ENCODE peak calls at places on chromosomes 5 and 9, in ten cellular contexts. One of them, this sample, is unnamed. For H3K27me3, the result is how much of the 10 kb centered on the place peaks cover.

GRCh38 chr9:107208121-107208520 is 75.0 kb upstream of the RAD23B start:
- DNase-seq in HCT116: no peak
- DNase-seq in transverse colon: no peak
- DNase-seq in uterus: no peak
- DNase-seq in adrenal gland: no peak
- DNase-seq in kidney epithelial cell: peak
- DNase-seq in BE2C: no peak
- DNase-seq in body of pancreas: no peak
- DNase-seq in fibroblast of lung: peak
- DNase-seq in prostate gland: no peak
- DNase-seq in this sample: no peak

GRCh38 chr5:21236896-21237830 is 1249.2 kb upstream of the CDH18 start:
- DNase-seq in HCT116: no peak
- DNase-seq in transverse colon: no peak
- DNase-seq in uterus: no peak
- DNase-seq in adrenal gland: no peak
- DNase-seq in kidney epithelial cell: peak
- DNase-seq in BE2C: no peak
- DNase-seq in body of pancreas: no peak
- DNase-seq in fibroblast of lung: peak
- DNase-seq in prostate gland: no peak
- DNase-seq in this sample: no peak

GRCh38 chr9:123434619-123435240 is 78.7 kb downstream of the CRB2 start:
- DNase-seq in HCT116: no peak
- DNase-seq in transverse colon: no peak
- DNase-seq in uterus: no peak
- DNase-seq in adrenal gland: no peak
- DNase-seq in kidney epithelial cell: no peak
- DNase-seq in BE2C: no peak
- DNase-seq in body of pancreas: no peak
- DNase-seq in fibroblast of lung: no peak
- DNase-seq in prostate gland: no peak
- DNase-seq in this sample: no peak

GRCh38 chr5:150289551-150290390 is at the start of gene CAMK2A:
- DNase-seq in HCT116: no peak
- DNase-seq in transverse colon: no peak
- DNase-seq in uterus: no peak
- DNase-seq in adrenal gland: peak
- DNase-seq in kidney epithelial cell: no peak
- DNase-seq in BE2C: no peak
- DNase-seq in body of pancreas: no peak
- DNase-seq in fibroblast of lung: no peak
- DNase-seq in prostate gland: no peak
- DNase-seq in this sample: no peak

GRCh38 chr9:127926961-127927456 is 3.6 kb downstream of the PIP5KL1 start:
- DNase-seq in HCT116: no peak
- DNase-seq in transverse colon: no peak
- DNase-seq in uterus: no peak
- DNase-seq in adrenal gland: no peak
- DNase-seq in kidney epithelial cell: no peak
- DNase-seq in BE2C: no peak
- DNase-seq in body of pancreas: no peak
- DNase-seq in fibroblast of lung: no peak
- DNase-seq in prostate gland: no peak
- DNase-seq in this sample: no peak

GRCh38 chr9:129356871-129357772 is 179.1 kb upstream of the IER5L start:
- DNase-seq in HCT116: no peak
- DNase-seq in transverse colon: no peak
- DNase-seq in uterus: no peak
- DNase-seq in adrenal gland: no peak
- DNase-seq in kidney epithelial cell: no peak
- DNase-seq in BE2C: no peak
- DNase-seq in body of pancreas: no peak
- DNase-seq in fibroblast of lung: no peak
- DNase-seq in prostate gland: no peak
- DNase-seq in this sample: no peak

GRCh38 chr9:77649109-77649812 is 1.1 kb upstream of the GNA14 start:
- DNase-seq in HCT116: peak
- DNase-seq in transverse colon: no peak
- DNase-seq in uterus: no peak
- DNase-seq in adrenal gland: no peak
- DNase-seq in kidney epithelial cell: no peak
- DNase-seq in BE2C: no peak
- DNase-seq in body of pancreas: no peak
- DNase-seq in fibroblast of lung: peak
- DNase-seq in prostate gland: no peak
- DNase-seq in this sample: no peak

GRCh38 chr5:67361932-67362729 is 165.5 kb upstream of the CD180 start:
- DNase-seq in HCT116: no peak
- DNase-seq in transverse colon: no peak
- DNase-seq in uterus: no peak
- DNase-seq in adrenal gland: peak
- DNase-seq in kidney epithelial cell: peak
- DNase-seq in BE2C: peak
- DNase-seq in body of pancreas: no peak
- DNase-seq in fibroblast of lung: peak
- DNase-seq in prostate gland: no peak
- DNase-seq in this sample: no peak

GRCh38 chr5:109479260-109479860 is 69.6 kb upstream of the PJA2 start:
- DNase-seq in HCT116: no peak
- DNase-seq in transverse colon: no peak
- DNase-seq in uterus: no peak
- DNase-seq in adrenal gland: no peak
- DNase-seq in kidney epithelial cell: no peak
- DNase-seq in BE2C: no peak
- DNase-seq in body of pancreas: no peak
- DNase-seq in fibroblast of lung: peak
- DNase-seq in prostate gland: no peak
- DNase-seq in this sample: no peak

GRCh38 chr9:104784098-104784497 is 20.2 kb downstream of the NIPSNAP3B start:
- DNase-seq in HCT116: no peak
- DNase-seq in transverse colon: no peak
- DNase-seq in uterus: no peak
- DNase-seq in adrenal gland: no peak
- DNase-seq in kidney epithelial cell: no peak
- DNase-seq in BE2C: no peak
- DNase-seq in body of pancreas: no peak
- DNase-seq in fibroblast of lung: no peak
- DNase-seq in prostate gland: no peak
- DNase-seq in this sample: no peak

GRCh38 chr9:135326141-135326540 is 153.4 kb upstream of the PPP1R26 start:
- DNase-seq in HCT116: no peak
- DNase-seq in transverse colon: no peak
- DNase-seq in uterus: no peak
- DNase-seq in adrenal gland: peak
- DNase-seq in kidney epithelial cell: no peak
- DNase-seq in BE2C: peak
- DNase-seq in body of pancreas: no peak
- DNase-seq in fibroblast of lung: no peak
- DNase-seq in prostate gland: no peak
- DNase-seq in this sample: no peak

GRCh38 chr5:169435506-169436230 is 134.7 kb upstream of the SLIT3 start:
- DNase-seq in HCT116: no peak
- DNase-seq in transverse colon: no peak
- DNase-seq in uterus: no peak
- DNase-seq in adrenal gland: no peak
- DNase-seq in kidney epithelial cell: no peak
- DNase-seq in BE2C: no peak
- DNase-seq in body of pancreas: no peak
- DNase-seq in fibroblast of lung: peak
- DNase-seq in prostate gland: no peak
- DNase-seq in this sample: peak

GRCh38 chr9:69871143-69871834 is 50.7 kb downstream of the CFAP95 start:
- DNase-seq in HCT116: no peak
- DNase-seq in transverse colon: no peak
- DNase-seq in uterus: no peak
- DNase-seq in adrenal gland: no peak
- DNase-seq in kidney epithelial cell: no peak
- DNase-seq in BE2C: peak
- DNase-seq in body of pancreas: no peak
- DNase-seq in fibroblast of lung: no peak
- DNase-seq in prostate gland: no peak
- DNase-seq in this sample: no peak

DNA sequence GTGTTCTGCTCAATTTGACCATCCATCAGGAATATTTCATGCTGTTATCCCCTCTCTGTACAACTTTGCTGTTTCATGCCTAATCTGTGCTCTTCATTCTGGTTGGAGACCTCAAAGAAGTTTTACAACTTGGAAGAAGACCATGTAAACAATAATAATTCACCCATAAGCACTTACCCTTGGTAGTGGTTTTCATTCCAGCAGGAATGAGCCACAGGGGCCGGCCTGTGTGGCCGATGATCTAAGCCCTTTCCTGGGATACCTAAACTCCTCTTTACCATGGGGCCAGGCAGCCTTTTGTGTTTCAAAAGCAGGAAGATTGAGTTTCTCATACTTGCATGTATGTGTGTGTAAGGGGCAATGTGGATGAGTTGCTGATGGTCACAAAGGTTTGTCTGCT is 165.0 kb downstream of the FGF1 start:
- DNase-seq in HCT116: no peak
- DNase-seq in transverse colon: no peak
- DNase-seq in uterus: no peak
- DNase-seq in adrenal gland: no peak
- DNase-seq in kidney epithelial cell: no peak
- DNase-seq in BE2C: no peak
- DNase-seq in body of pancreas: no peak
- DNase-seq in fibroblast of lung: peak
- DNase-seq in prostate gland: no peak
- DNase-seq in this sample: no peak
- TF ChIP-seq CTCF in HCT116: no peak
- TF ChIP-seq CTCF in transverse colon: no peak
- TF ChIP-seq CTCF in uterus: no peak
- TF ChIP-seq CTCF in adrenal gland: no peak
- TF ChIP-seq CTCF in kidney epithelial cell: no peak
- TF ChIP-seq CTCF in BE2C: no peak
- TF ChIP-seq CTCF in body of pancreas: no peak
- TF ChIP-seq CTCF in fibroblast of lung: no peak
- TF ChIP-seq CTCF in prostate gland: no peak
- TF ChIP-seq CTCF in this sample: no peak

GRCh38 chr5:11902304-11902703 is 1.9 kb downstream of the CTNND2 start:
- DNase-seq in HCT116: no peak
- DNase-seq in transverse colon: no peak
- DNase-seq in uterus: no peak
- DNase-seq in adrenal gland: no peak
- DNase-seq in kidney epithelial cell: no peak
- DNase-seq in BE2C: no peak
- DNase-seq in body of pancreas: peak
- DNase-seq in fibroblast of lung: no peak
- DNase-seq in prostate gland: no peak
- DNase-seq in this sample: no peak

GRCh38 chr5:11905209-11905608 is 963 bp upstream of the CTNND2 start:
- DNase-seq in HCT116: no peak
- DNase-seq in transverse colon: no peak
- DNase-seq in uterus: no peak
- DNase-seq in adrenal gland: no peak
- DNase-seq in kidney epithelial cell: no peak
- DNase-seq in BE2C: no peak
- DNase-seq in body of pancreas: peak
- DNase-seq in fibroblast of lung: no peak
- DNase-seq in prostate gland: no peak
- DNase-seq in this sample: no peak

GRCh38 chr5:11903121-11903613 is 1.1 kb downstream of the CTNND2 start:
- DNase-seq in HCT116: no peak
- DNase-seq in transverse colon: no peak
- DNase-seq in uterus: no peak
- DNase-seq in adrenal gland: peak
- DNase-seq in kidney epithelial cell: no peak
- DNase-seq in BE2C: no peak
- DNase-seq in body of pancreas: peak
- DNase-seq in fibroblast of lung: no peak
- DNase-seq in prostate gland: no peak
- DNase-seq in this sample: no peak

GRCh38 chr5:11904270-11904906 is at the start of gene CTNND2:
- DNase-seq in HCT116: no peak
- DNase-seq in transverse colon: no peak
- DNase-seq in uterus: no peak
- DNase-seq in adrenal gland: peak
- DNase-seq in kidney epithelial cell: no peak
- DNase-seq in BE2C: peak
- DNase-seq in body of pancreas: peak
- DNase-seq in fibroblast of lung: no peak
- DNase-seq in prostate gland: peak
- DNase-seq in this sample: no peak

DNA sequence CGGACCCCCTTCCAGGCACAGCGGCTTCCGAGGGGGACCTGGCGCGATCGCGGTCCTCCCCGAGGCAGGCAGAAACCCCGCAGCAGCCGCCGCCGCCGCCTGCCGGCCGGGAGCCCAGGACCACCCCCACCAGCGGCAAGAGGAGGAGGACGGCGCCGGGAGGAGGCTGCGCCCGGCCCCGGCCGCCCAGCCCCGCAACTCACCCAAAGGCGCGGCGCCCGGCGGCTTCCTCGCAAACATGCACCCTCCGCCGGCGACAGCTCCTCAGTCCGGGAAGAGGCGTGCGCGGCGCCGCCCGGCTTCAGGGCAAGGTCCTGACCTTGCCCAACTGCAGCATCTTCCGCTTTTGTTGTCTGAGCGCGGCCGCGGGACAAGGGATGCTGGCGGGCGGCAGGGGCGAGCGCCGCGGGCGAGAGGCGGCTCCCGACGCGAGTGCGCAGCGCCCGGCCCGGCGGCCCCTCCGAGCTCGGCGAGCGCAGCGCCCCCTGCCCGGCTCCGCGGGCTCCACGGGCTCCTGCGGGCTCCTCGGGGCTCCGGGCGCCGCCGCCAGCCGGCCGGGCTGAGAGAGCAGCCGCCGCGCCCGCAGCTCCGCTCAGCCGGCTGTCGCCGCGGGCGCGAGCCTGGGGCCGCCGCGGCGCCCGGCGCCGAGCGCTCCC is 504 bp downstream of the CTNND2 start:
- DNase-seq in HCT116: no peak
- DNase-seq in transverse colon: no peak
- DNase-seq in uterus: no peak
- DNase-seq in adrenal gland: no peak
- DNase-seq in kidney epithelial cell: no peak
- DNase-seq in BE2C: peak
- DNase-seq in body of pancreas: peak
- DNase-seq in fibroblast of lung: no peak
- DNase-seq in prostate gland: no peak
- DNase-seq in this sample: no peak
- H3K4me3 ChIP-seq in HCT116: no peak
- H3K4me3 ChIP-seq in transverse colon: peak
- H3K4me3 ChIP-seq in uterus: no peak
- H3K4me3 ChIP-seq in adrenal gland: no peak
- H3K4me3 ChIP-seq in kidney epithelial cell: peak
- H3K4me3 ChIP-seq in BE2C: peak
- H3K4me3 ChIP-seq in body of pancreas: peak
- H3K4me3 ChIP-seq in fibroblast of lung: no peak
- H3K4me3 ChIP-seq in prostate gland: peak
- H3K4me3 ChIP-seq in this sample: no peak

GRCh38 chr9:3045153-3045552 is 201.3 kb upstream of the PUM3 start:
- DNase-seq in HCT116: no peak
- DNase-seq in transverse colon: no peak
- DNase-seq in uterus: no peak
- DNase-seq in adrenal gland: no peak
- DNase-seq in kidney epithelial cell: no peak
- DNase-seq in BE2C: no peak
- DNase-seq in body of pancreas: no peak
- DNase-seq in fibroblast of lung: no peak
- DNase-seq in prostate gland: no peak
- DNase-seq in this sample: no peak
- H3K27me3 ChIP-seq in HCT116: under half
- H3K27me3 ChIP-seq in transverse colon: under half
- H3K27me3 ChIP-seq in uterus: under half
- H3K27me3 ChIP-seq in adrenal gland: under half
- H3K27me3 ChIP-seq in kidney epithelial cell: under half
- H3K27me3 ChIP-seq in BE2C: under half
- H3K27me3 ChIP-seq in body of pancreas: under half
- H3K27me3 ChIP-seq in fibroblast of lung: under half
- H3K27me3 ChIP-seq in prostate gland: under half
- H3K27me3 ChIP-seq in this sample: under half

GRCh38 chr9:33124716-33125378 is 42.3 kb downstream of the B4GALT1 start:
- DNase-seq in HCT116: no peak
- DNase-seq in transverse colon: no peak
- DNase-seq in uterus: no peak
- DNase-seq in adrenal gland: no peak
- DNase-seq in kidney epithelial cell: no peak
- DNase-seq in BE2C: no peak
- DNase-seq in body of pancreas: no peak
- DNase-seq in fibroblast of lung: no peak
- DNase-seq in prostate gland: no peak
- DNase-seq in this sample: no peak
- TF ChIP-seq CTCF in HCT116: no peak
- TF ChIP-seq CTCF in transverse colon: no peak
- TF ChIP-seq CTCF in uterus: peak
- TF ChIP-seq CTCF in adrenal gland: no peak
- TF ChIP-seq CTCF in kidney epithelial cell: no peak
- TF ChIP-seq CTCF in BE2C: peak
- TF ChIP-seq CTCF in body of pancreas: no peak
- TF ChIP-seq CTCF in fibroblast of lung: no peak
- TF ChIP-seq CTCF in prostate gland: peak
- TF ChIP-seq CTCF in this sample: no peak

This sample was measured in BJ.